ENCODE peak calls at places on chromosomes 5 and 9, in four cellular contexts. R is A549, K is WTC11, P is K562. L is an unnamed sample.

GRCh38 chr5:61450170-61450815 is 118.2 kb downstream of the ZSWIM6 start:
- DNase-seq in R (peak; percentile 82), K (no peak), P (no peak), L (no peak)

GRCh38 chr5:172361566-172362238 is 78.1 kb upstream of the UBTD2 start:
- DNase-seq in R (peak; percentile 56), K (no peak), P (no peak), L (no peak)

GRCh38 chr5:757931-758697 is 26.4 kb downstream of the ZDHHC11B start:
- DNase-seq in R (no peak), K (peak; percentile 50), P (no peak), L (peak; percentile 74)

GRCh38 chr9:4617752-4618151 is 44.3 kb upstream of the PLPP6 start:
- DNase-seq in R (no peak), K (no peak), P (no peak), L (no peak)

GRCh38 chr5:151214614-151215545 is 9.0 kb downstream of the CCDC69 start:
- DNase-seq in R (no peak), K (no peak), P (no peak), L (peak; percentile 25)

GRCh38 chr9:123225374-123225813 is 43.0 kb downstream of the STRBP start:
- DNase-seq in R (peak; percentile 42), K (peak; percentile 47), P (peak; percentile 41), L (peak; percentile 29)

GRCh38 chr9:124345751-124346281 is 69.4 kb downstream of the PSMB7 start:
- DNase-seq in R (no peak), K (no peak), P (no peak), L (no peak)

GRCh38 chr5:140169410-140169809 is 5.6 kb upstream of the CYSTM1 start:
- DNase-seq in R (peak; percentile 33), K (no peak), P (peak; percentile 55), L (no peak)

GRCh38 chr5:81003987-81004386 is 43.8 kb downstream of the RASGRF2 start:
- DNase-seq in R (no peak), K (no peak), P (no peak), L (no peak)

GRCh38 chr5:136027316-136027715 is 1.5 kb upstream of the TGFBI start:
- DNase-seq in R (no peak), K (no peak), P (no peak), L (no peak)

GRCh38 chr9:94840738-94841137 is 114.2 kb downstream of the AOPEP start:
- DNase-seq in R (no peak), K (no peak), P (no peak), L (no peak)

GRCh38 chr9:114389612-114390368 is 2.0 kb upstream of the AKNA start:
- DNase-seq in R (no peak), K (no peak), P (no peak), L (no peak)

GRCh38 chr5:144794922-144795321 is 624.2 kb downstream of the KCTD16 start:
- DNase-seq in R (no peak), K (no peak), P (no peak), L (no peak)

GRCh38 chr5:95904827-95905226 is 56.8 kb downstream of the ELL2 start:
- DNase-seq in R (no peak), K (no peak), P (no peak), L (no peak)

GRCh38 chr9:2018764-2019548 is 3.8 kb downstream of the SMARCA2 start:
- DNase-seq in R (no peak), K (no peak), P (peak; percentile 32), L (no peak)

GRCh38 chr5:136055612-136056302 is 27.0 kb downstream of the TGFBI start:
- DNase-seq in R (no peak), K (no peak), P (no peak), L (no peak)

GRCh38 chr5:157369507-157369906 is 90.5 kb upstream of the NIPAL4 start:
- DNase-seq in R (no peak), K (no peak), P (no peak), L (no peak)

GRCh38 chr5:54658014-54658413 is 140.5 kb downstream of the SNX18 start:
- DNase-seq in R (peak; percentile 3), K (no peak), P (no peak), L (no peak)

GRCh38 chr9:136851941-136852663 is at the start of gene MAMDC4:
- DNase-seq in R (no peak), K (no peak), P (no peak), L (no peak)

GRCh38 chr9:93969328-93969661 is 14.1 kb upstream of the BARX1 start:
- DNase-seq in R (no peak), K (no peak), P (no peak), L (no peak)

GRCh38 chr9:19940808-19941207 is 152.0 kb upstream of the SLC24A2 start:
- DNase-seq in R (no peak), K (no peak), P (no peak), L (no peak)

GRCh38 chr9:3181049-3181953 is 337.4 kb upstream of the PUM3 start:
- DNase-seq in R (peak; percentile 48), K (peak; percentile 75), P (peak; percentile 26), L (peak; percentile 64)

GRCh38 chr5:132387649-132388117 is 18.2 kb downstream of the SLC22A5 start:
- DNase-seq in R (peak; percentile 84), K (no peak), P (peak; percentile 51), L (no peak)

GRCh38 chr9:112120046-112120373 is 55.1 kb downstream of the SUSD1 start:
- DNase-seq in R (no peak), K (no peak), P (no peak), L (no peak)

GRCh38 chr5:501040-501832 is 23.0 kb downstream of the SLC9A3 start:
- DNase-seq in R (no peak), K (no peak), P (no peak), L (no peak)

GRCh38 chr9:132032584-132032945 is 47.1 kb downstream of the MED27 start:
- DNase-seq in R (no peak), K (peak; percentile 27), P (no peak), L (no peak)

GRCh38 chr5:150114102-150114641 is 27.8 kb upstream of the CSF1R start:
- DNase-seq in R (no peak), K (no peak), P (no peak), L (no peak)

GRCh38 chr9:134618163-134618822 is 23.3 kb upstream of the COL5A1 start:
- DNase-seq in R (no peak), K (peak; percentile 6), P (no peak), L (no peak)

GRCh38 chr5:69001605-69002004 is 92.2 kb upstream of the SLC30A5 start:
- DNase-seq in R (no peak), K (no peak), P (no peak), L (no peak)

GRCh38 chr5:161271816-161272215 is 274.7 kb downstream of the GABRB2 start:
- DNase-seq in R (no peak), K (no peak), P (no peak), L (no peak)

GRCh38 chr9:15735083-15735974 is 182.5 kb downstream of the CCDC171 start:
- DNase-seq in R (peak; percentile 50), K (no peak), P (no peak), L (no peak)

GRCh38 chr5:55934117-55934613 is 60.6 kb downstream of the IL6ST start:
- DNase-seq in R (peak; percentile 96), K (no peak), P (no peak), L (peak; percentile 100)

GRCh38 chr9:111969061-111969460 is 72.4 kb downstream of the UGCG start:
- DNase-seq in R (peak; percentile 61), K (no peak), P (no peak), L (no peak)

GRCh38 chr5:9188131-9188530 is 357.7 kb downstream of the SEMA5A start:
- DNase-seq in R (no peak), K (no peak), P (no peak), L (no peak)

GRCh38 chr5:9187614-9188013 is 358.3 kb downstream of the SEMA5A start:
- DNase-seq in R (no peak), K (no peak), P (no peak), L (no peak)

GRCh38 chr5:9183989-9184388 is 361.9 kb downstream of the SEMA5A start:
- DNase-seq in R (no peak), K (no peak), P (no peak), L (no peak)

GRCh38 chr5:9183306-9183705 is 362.6 kb downstream of the SEMA5A start:
- DNase-seq in R (no peak), K (no peak), P (no peak), L (no peak)

DNA sequence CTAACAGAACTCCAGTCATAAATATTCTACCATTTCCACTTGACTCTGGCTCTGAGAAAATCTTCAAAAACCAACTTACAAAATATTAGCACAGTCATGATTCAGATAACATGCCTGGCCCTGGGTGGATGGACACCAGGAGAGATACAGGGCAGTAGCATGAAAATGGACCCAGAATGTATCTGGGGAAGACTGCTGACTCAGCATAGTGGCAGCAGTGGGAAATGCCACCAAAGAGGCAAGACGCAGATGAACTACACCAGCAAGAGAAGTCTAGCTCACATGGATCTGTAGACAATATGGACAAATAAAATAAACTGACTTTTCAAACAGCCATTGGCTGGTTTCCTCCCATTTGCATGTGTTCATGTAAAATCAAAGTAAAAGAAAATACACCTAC is 359.8 kb downstream of the SEMA5A start:
- DNase-seq in R (no peak), K (no peak), P (no peak), L (no peak)
- TF ChIP-seq HMGXB4 in R (no peak), K (no peak), P (no peak), L (no peak)

DNA sequence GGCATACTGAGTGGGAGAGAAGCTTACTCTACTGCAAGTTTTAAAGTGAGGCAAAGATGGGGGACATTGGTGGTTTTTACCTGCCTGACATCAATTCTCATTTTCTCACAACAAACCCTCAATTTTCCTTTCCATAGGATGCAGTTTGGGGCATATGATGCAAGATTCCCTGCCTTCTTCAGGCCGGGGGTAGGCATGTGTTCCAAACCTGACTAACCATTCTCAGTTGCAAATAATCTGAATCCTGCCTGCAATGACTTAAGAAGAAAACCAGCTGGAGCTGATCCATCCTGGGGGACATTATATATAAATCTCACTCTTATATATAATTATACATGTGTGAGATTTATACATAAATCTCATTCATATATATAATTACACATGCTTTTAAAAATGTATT is 223.6 kb upstream of the EFNA5 start:
- DNase-seq in R (no peak), K (no peak), P (no peak), L (no peak)
- TF ChIP-seq HMGXB4 in R (no peak), K (no peak), P (no peak), L (no peak)

GRCh38 chr9:71592400-71592799 is 175.9 kb downstream of the CEMIP2 start:
- DNase-seq in R (no peak), K (no peak), P (no peak), L (no peak)
- TF ChIP-seq HMGXB4 in R (no peak), K (no peak), P (no peak), L (no peak)

GRCh38 chr5:113330533-113331200 is 104.1 kb downstream of the TSSK1B start:
- DNase-seq in R (peak; percentile 20), K (no peak), P (peak; percentile 15), L (peak; percentile 19)
- TF ChIP-seq HMGXB4 in R (no peak), K (no peak), P (no peak), L (no peak)

GRCh38 chr5:146828385-146828784 is 50.2 kb downstream of the PPP2R2B start:
- DNase-seq in R (no peak), K (no peak), P (no peak), L (no peak)
- TF ChIP-seq HMGXB4 in R (no peak), K (no peak), P (no peak), L (no peak)

GRCh38 chr5:175434800-175435199 is 9.2 kb downstream of the DRD1 start:
- DNase-seq in R (no peak), K (no peak), P (no peak), L (no peak)
- TF ChIP-seq HMGXB4 in R (no peak), K (no peak), P (no peak), L (no peak)

DNA sequence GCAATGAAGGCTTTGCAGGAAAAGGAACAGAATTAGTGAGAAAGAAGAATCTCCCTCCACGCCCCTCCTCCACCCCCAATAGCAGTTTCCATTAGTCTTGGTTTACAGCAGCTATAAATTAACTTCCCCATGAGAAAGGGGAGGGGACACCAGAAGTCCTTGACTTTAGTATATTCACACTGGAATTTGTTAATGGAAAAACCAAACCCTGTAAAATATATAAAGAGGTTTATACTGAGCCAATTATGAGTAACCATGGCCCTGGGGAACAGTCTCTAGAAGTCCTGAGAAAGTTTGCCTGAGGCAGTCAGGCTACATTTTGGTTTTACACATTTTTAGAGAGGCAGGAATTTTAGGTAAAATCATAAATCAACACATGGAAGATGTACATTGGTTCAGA is 88.5 kb downstream of the ALDH1A1 start:
- DNase-seq in R (no peak), K (no peak), P (no peak), L (no peak)
- TF ChIP-seq HMGXB4 in R (no peak), K (no peak), P (no peak), L (no peak)